ENCODE peak calls at places on chromosomes 11 and 22, in four cellular contexts. A is stimulated activated CD8-positive, alpha-beta memory T cell treated with anti-CD3 and anti-CD28 coated beads, Interleukin-4, amount 100 ng/mL, for 1 hour; R is NAMALWA; C is iris pigment epithelial cell. U is an unnamed sample.

GRCh38 chr11:36360833-36361232 is 64.7 kb downstream of the PRR5L start:
- DNase-seq in A (no peak), R (no peak), C (peak), U (peak)

GRCh38 chr22:44424867-44425351 is 73.1 kb downstream of the RTL6 start:
- DNase-seq in A (no peak), R (no peak), C (no peak), U (no peak)

GRCh38 chr22:36986242-36986821 is 32.9 kb downstream of the TST start:
- DNase-seq in A (no peak), R (peak), C (no peak), U (no peak)

GRCh38 chr11:119101759-119102423 is at the start of gene DPAGT1:
- DNase-seq in A (peak), R (peak), C (peak), U (peak)

GRCh38 chr11:126547691-126548090 is 192.2 kb downstream of the ST3GAL4 start:
- DNase-seq in A (no peak), R (no peak), C (no peak), U (peak)

GRCh38 chr11:36793542-36793926 is 195.5 kb upstream of the RAG2 start:
- DNase-seq in A (no peak), R (no peak), C (no peak), U (no peak)

GRCh38 chr11:88152381-88152780 is 22.9 kb downstream of the RAB38 start:
- DNase-seq in A (no peak), R (no peak), C (peak), U (peak)

GRCh38 chr11:60168306-60168705 is 14.6 kb downstream of the MS4A6A start:
- DNase-seq in A (no peak), R (no peak), C (no peak), U (no peak)

GRCh38 chr11:92154611-92155010 is 70.0 kb upstream of the FAT3 start:
- DNase-seq in A (no peak), R (no peak), C (no peak), U (no peak)

GRCh38 chr11:76659672-76660532 is 10.6 kb downstream of the LRRC32 start:
- DNase-seq in A (no peak), R (no peak), C (no peak), U (no peak)

GRCh38 chr11:9315078-9315688 is 790 bp upstream of the TMEM41B start:
- DNase-seq in A (no peak), R (no peak), C (peak), U (peak)

GRCh38 chr11:72772059-72772458 is 19.9 kb upstream of the ARAP1 start:
- DNase-seq in A (no peak), R (no peak), C (no peak), U (no peak)

GRCh38 chr11:103947566-103947919 is 88.9 kb upstream of the DDI1 start:
- DNase-seq in A (no peak), R (no peak), C (peak), U (peak)

GRCh38 chr11:130001491-130002351 is 914 bp downstream of the PRDM10 start:
- DNase-seq in A (peak), R (peak), C (peak), U (peak)

GRCh38 chr11:33040127-33040861 is 922 bp downstream of the TCP11L1 start:
- DNase-seq in A (no peak), R (peak), C (peak), U (peak)

GRCh38 chr11:95338430-95338991 is 107.5 kb upstream of the SESN3 start:
- DNase-seq in A (no peak), R (no peak), C (peak), U (peak)